ENCODE peak calls at places on chromosomes 5 and 9, in four cellular contexts. A, X, E and H are unnamed samples.

GRCh38 chr5:139212484-139212883 is 14.3 kb upstream of the SIL1 start:
- DNase-seq in E (no peak), A (no peak), X (no peak), H (no peak)

GRCh38 chr5:43367909-43368648 is 44.1 kb downstream of the CCL28 start:
- DNase-seq in X (no peak), A (no peak), E (no peak), H (no peak)

GRCh38 chr9:115250646-115251045 is 132.7 kb upstream of the TNC start:
- DNase-seq in X (peak; percentile 98), E (no peak), A (no peak), H (no peak)

GRCh38 chr5:10691826-10692785 is 68.9 kb downstream of the DAP start:
- DNase-seq in A (no peak), X (no peak), E (no peak), H (no peak)

GRCh38 chr9:91012933-91013841 is 211.6 kb downstream of the SYK start:
- DNase-seq in A (no peak), X (no peak), E (no peak), H (no peak)

GRCh38 chr5:149240354-149240998 is 31.2 kb upstream of the AFAP1L1 start:
- DNase-seq in X (no peak), E (peak; percentile 24), A (peak; percentile 23), H (no peak)

GRCh38 chr9:23746317-23746716 is 79.7 kb downstream of the ELAVL2 start:
- DNase-seq in X (peak; percentile 29), A (no peak), E (no peak), H (no peak)

GRCh38 chr9:13719410-13719809 is 439.9 kb upstream of the MPDZ start:
- DNase-seq in E (no peak), X (no peak), A (no peak), H (no peak)

GRCh38 chr5:36378551-36378950 is 76.8 kb upstream of the RANBP3L start:
- DNase-seq in E (no peak), A (no peak), X (peak; percentile 38), H (no peak)

GRCh38 chr5:112412370-112412769 is 6.7 kb downstream of the EPB41L4A start:
- DNase-seq in X (peak; percentile 71), E (no peak), A (no peak), H (no peak)

GRCh38 chr5:78287833-78288232 is 6.7 kb downstream of the AP3B1 start:
- DNase-seq in A (no peak), E (no peak), X (peak; percentile 75), H (no peak)

GRCh38 chr5:136193396-136193935 is 504 bp upstream of the SMIM32 start:
- DNase-seq in A (no peak), X (no peak), E (no peak), H (no peak)

GRCh38 chr9:125889122-125889523 is 141.9 kb downstream of the PBX3 start:
- DNase-seq in E (no peak), X (no peak), A (peak; percentile 18), H (peak; percentile 22)

GRCh38 chr5:145176041-145176440 is 659.1 kb downstream of the PRELID2 start:
- DNase-seq in E (no peak), A (no peak), X (no peak), H (no peak)

GRCh38 chr9:34647651-34648050 is 1.2 kb downstream of the GALT start:
- DNase-seq in X (no peak), A (no peak), E (no peak), H (no peak)

GRCh38 chr5:126339215-126339805 is 83.9 kb upstream of the GRAMD2B start:
- DNase-seq in A (no peak), X (peak; percentile 63), E (peak; percentile 54), H (peak; percentile 35)

GRCh38 chr5:112146323-112146848 is 272.7 kb downstream of the EPB41L4A start:
- DNase-seq in E (peak; percentile 22), X (peak; percentile 63), A (peak; percentile 43), H (peak; percentile 32)

GRCh38 chr9:131758972-131759647 is 19.2 kb upstream of the RAPGEF1 start:
- DNase-seq in X (peak; percentile 49), A (no peak), E (no peak), H (no peak)

GRCh38 chr5:136028782-136029742 is at the start of gene TGFBI:
- DNase-seq in X (peak; percentile 90), E (peak; percentile 31), A (no peak), H (peak; percentile 41)

GRCh38 chr9:86246752-86247161 is 12.7 kb downstream of the C9orf153 start:
- DNase-seq in A (peak; percentile 35), X (no peak), E (peak; percentile 40), H (peak; percentile 61)

GRCh38 chr5:22708770-22709328 is 144.3 kb downstream of the CDH12 start:
- DNase-seq in E (no peak), A (no peak), X (no peak), H (no peak)

GRCh38 chr5:73692166-73692640 is 66.2 kb downstream of the ARHGEF28 start:
- DNase-seq in E (no peak), X (peak; percentile 77), A (no peak), H (no peak)

GRCh38 chr5:147530801-147531389 is 21.0 kb upstream of the DPYSL3 start:
- DNase-seq in E (no peak), X (peak; percentile 91), A (no peak), H (no peak)

GRCh38 chr5:40165106-40165788 is 514.5 kb upstream of the PTGER4 start:
- DNase-seq in E (no peak), A (no peak), X (no peak), H (no peak)

GRCh38 chr9:108515856-108516255 is 339.9 kb downstream of the ACTL7B start:
- DNase-seq in E (no peak), A (no peak), X (no peak), H (no peak)
- TF ChIP-seq CTCF in E (no peak), A (no peak), X (no peak), H (no peak)

GRCh38 chr5:132489871-132490483 is 596 bp downstream of the IRF1 start:
- DNase-seq in E (peak; percentile 79), X (peak; percentile 43), A (no peak), H (peak; percentile 76)
- TF ChIP-seq CTCF in E (peak; percentile 48), X (peak; percentile 52), A (peak; percentile 18), H (no peak)

GRCh38 chr9:137534256-137535119 is 15.7 kb downstream of the PNPLA7 start:
- DNase-seq in E (peak; percentile 78), X (peak; percentile 76), A (no peak), H (peak; percentile 75)
- TF ChIP-seq CTCF in E (peak; percentile 56), X (peak; percentile 95), A (peak; percentile 73), H (peak; percentile 43)

GRCh38 chr5:174736351-174736721 is 12.0 kb downstream of the MSX2 start:
- DNase-seq in E (no peak), X (no peak), A (no peak), H (no peak)
- TF ChIP-seq CTCF in E (no peak), X (no peak), A (no peak), H (no peak)

GRCh38 chr5:122507045-122507444 is 195.0 kb downstream of the SNCAIP start:
- DNase-seq in X (no peak), E (no peak), A (no peak), H (no peak)
- TF ChIP-seq CTCF in X (no peak), E (no peak), A (no peak), H (no peak)

GRCh38 chr9:95505072-95505471 is 11.7 kb downstream of the PTCH1 start:
- DNase-seq in A (no peak), E (no peak), X (no peak), H (no peak)

GRCh38 chr9:95507456-95508241 is 9.1 kb downstream of the PTCH1 start:
- DNase-seq in E (peak; percentile 59), A (peak; percentile 55), X (peak; percentile 74), H (peak; percentile 71)

GRCh38 chr9:95505676-95506437 is 10.9 kb downstream of the PTCH1 start:
- DNase-seq in A (peak; percentile 33), E (peak; percentile 68), X (peak; percentile 82), H (peak; percentile 84)

GRCh38 chr9:95506692-95507455 is 9.9 kb downstream of the PTCH1 start:
- DNase-seq in E (peak; percentile 70), X (peak; percentile 62), A (peak; percentile 37), H (peak; percentile 77)

GRCh38 chr9:95506438-95506691 is 10.4 kb downstream of the PTCH1 start:
- DNase-seq in A (peak; percentile 40), E (no peak), X (no peak), H (peak; percentile 80)
- TF ChIP-seq CTCF in A (no peak), E (no peak), X (no peak), H (no peak)

GRCh38 chr5:128673010-128673409 is 135.0 kb upstream of the FBN2 start:
- DNase-seq in E (no peak), A (no peak), X (no peak), H (no peak)

GRCh38 chr5:128673411-128673957 is 135.4 kb upstream of the FBN2 start:
- DNase-seq in E (no peak), A (no peak), X (no peak), H (no peak)

GRCh38 chr5:128671861-128672414 is 133.9 kb upstream of the FBN2 start:
- DNase-seq in A (no peak), X (no peak), E (no peak), H (no peak)

GRCh38 chr5:128673970-128674369 is 135.9 kb upstream of the FBN2 start:
- DNase-seq in E (no peak), X (no peak), A (no peak), H (no peak)

DNA sequence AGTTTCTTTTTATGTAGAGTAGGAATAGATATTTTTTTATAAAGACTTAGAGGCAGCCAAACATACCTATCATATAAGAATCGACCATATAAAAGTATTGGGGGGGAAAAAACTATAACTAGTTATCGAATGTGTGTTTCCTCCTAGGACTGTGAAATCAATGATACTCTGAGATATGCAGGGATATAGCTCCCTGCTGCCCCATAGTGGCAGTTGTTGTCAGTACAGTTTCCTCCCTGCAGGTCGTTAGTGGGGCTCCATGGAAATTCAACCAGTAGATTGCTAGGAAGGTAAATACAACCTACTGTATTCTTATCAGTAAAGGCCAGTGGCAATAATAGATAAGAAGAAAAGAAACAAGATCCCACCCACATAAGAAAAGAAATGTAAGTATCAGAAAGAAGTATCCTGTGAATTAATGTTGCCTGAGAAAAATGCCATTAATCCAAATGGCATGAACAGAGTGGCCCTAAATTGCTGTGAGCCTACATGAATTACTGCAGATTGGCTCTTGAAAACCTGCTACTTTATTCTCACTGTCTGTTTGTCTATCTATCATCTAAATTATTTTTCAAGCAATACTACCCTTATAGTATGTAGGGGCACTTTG is 136.9 kb upstream of the FBN2 start:
- DNase-seq in A (no peak), X (peak; percentile 69), E (peak; percentile 40), H (peak; percentile 30)
- TF ChIP-seq CTCF in A (peak; percentile 71), X (peak; percentile 91), E (peak; percentile 73), H (peak; percentile 65)

DNA sequence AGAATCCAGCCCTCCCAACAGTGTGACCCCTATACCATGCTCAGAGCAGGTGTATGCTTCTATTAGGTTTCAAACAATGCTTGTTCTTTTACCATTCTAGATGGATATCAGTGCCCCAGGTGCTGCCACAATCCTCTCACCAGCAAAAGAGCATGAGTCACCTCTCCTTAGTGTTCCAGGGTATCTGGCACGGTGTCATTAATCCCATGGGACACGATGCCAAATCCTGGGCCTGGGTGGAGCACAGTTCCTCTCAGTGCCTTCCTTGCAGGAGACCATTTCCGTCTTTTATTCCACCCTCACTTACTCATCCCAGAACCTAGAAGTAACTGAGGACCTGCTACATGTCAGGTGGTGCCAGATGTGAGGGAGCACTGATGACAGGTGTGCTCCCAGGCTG is 1.3 kb upstream of the OR13J1 start:
- DNase-seq in A (no peak), E (no peak), X (peak; percentile 76), H (no peak)
- TF ChIP-seq CTCF in A (no peak), E (no peak), X (no peak), H (no peak)

GRCh38 chr5:173395257-173395932 is 67.2 kb upstream of the STC2 start:
- DNase-seq in X (peak; percentile 43), A (no peak), E (no peak), H (no peak)
- TF ChIP-seq CTCF in X (no peak), A (peak; percentile 9), E (no peak), H (no peak)